ENCODE peak calls at places on chromosomes 4 and X, in four cellular contexts. D is neural progenitor cell; H is RWPE2; O is CD8-positive, alpha-beta T cell. G is an unnamed sample.

GRCh38 chr4:158818595-158818994 is 49.8 kb downstream of the FNIP2 start:
- DNase-seq in D (no peak), H (no peak), O (no peak), G (no peak)

GRCh38 chrX:108224727-108225455 is 133.3 kb downstream of the ATG4A start:
- DNase-seq in D (peak; percentile 72), H (no peak), O (no peak), G (peak; percentile 0)

GRCh38 chr4:176433983-176434382 is 114.2 kb downstream of the SPCS3 start:
- DNase-seq in D (no peak), H (no peak), O (no peak), G (no peak)

GRCh38 chr4:114180481-114180880 is 201.0 kb upstream of the ARSJ start:
- DNase-seq in D (peak; percentile 70), H (no peak), O (no peak), G (no peak)

GRCh38 chr4:5821665-5822358 is 71.1 kb downstream of the CRMP1 start:
- DNase-seq in D (peak; percentile 54), H (no peak), O (no peak), G (no peak)

GRCh38 chr4:41358626-41359025 is 101.9 kb downstream of the UCHL1 start:
- DNase-seq in D (no peak), H (no peak), O (no peak), G (no peak)

GRCh38 chrX:8366491-8366890 is 98.1 kb upstream of the VCX3B start:
- DNase-seq in D (no peak), H (no peak), O (no peak), G (no peak)

GRCh38 chrX:46251755-46252154 is 293.5 kb downstream of the ZNF674 start:
- DNase-seq in D (no peak), H (no peak), O (no peak), G (no peak)

GRCh38 chr4:38601244-38601915 is 62.6 kb upstream of the KLF3 start:
- DNase-seq in D (no peak), H (no peak), O (no peak), G (no peak)

GRCh38 chr4:113394730-113395530 is 345.5 kb downstream of the ANK2 start:
- DNase-seq in D (peak; percentile 85), H (no peak), O (peak; percentile 1), G (peak; percentile 48)

GRCh38 chr4:11468901-11469300 is 40.2 kb upstream of the HS3ST1 start:
- DNase-seq in D (no peak), H (no peak), O (no peak), G (no peak)

GRCh38 chrX:154436597-154437397 is at the start of gene GDI1:
- DNase-seq in D (peak; percentile 80), H (no peak), O (peak; percentile 24), G (peak; percentile 55)

GRCh38 chr4:107945809-107946208 is 14.5 kb downstream of the CYP2U1 start:
- DNase-seq in D (no peak), H (no peak), O (no peak), G (no peak)

GRCh38 chr4:176886135-176886534 is 93.4 kb upstream of the VEGFC start:
- DNase-seq in D (no peak), H (no peak), O (no peak), G (no peak)

GRCh38 chr4:108878781-108879180 is 115.9 kb upstream of the ETNPPL start:
- DNase-seq in D (no peak), H (no peak), O (no peak), G (no peak)

GRCh38 chr4:141132689-141133145 is 552 bp downstream of the RNF150 start:
- DNase-seq in D (peak; percentile 75), H (no peak), O (no peak), G (peak; percentile 48)

GRCh38 chr4:1239141-1239948 is 9.6 kb downstream of the CTBP1 start:
- DNase-seq in D (no peak), H (peak; percentile 57), O (no peak), G (no peak)

GRCh38 chrX:35150642-35151239 is 208.1 kb downstream of the FAM47B start:
- DNase-seq in D (no peak), H (no peak), O (no peak), G (no peak)

GRCh38 chrX:2492536-2493218 is 8.1 kb downstream of the DHRSX start:
- DNase-seq in D (no peak), H (peak; percentile 5), O (no peak), G (no peak)

GRCh38 chr4:174256277-174256713 is 27.2 kb downstream of the FBXO8 start:
- DNase-seq in D (no peak), H (no peak), O (no peak), G (no peak)

GRCh38 chr4:141395246-141395830 is 174.6 kb downstream of the ZNF330 start:
- DNase-seq in D (no peak), H (no peak), O (no peak), G (no peak)

GRCh38 chrX:6004529-6004928 is 224.1 kb downstream of the NLGN4X start:
- DNase-seq in D (no peak), H (no peak), O (no peak), G (no peak)

GRCh38 chrX:40663880-40664630 is 16.7 kb upstream of the CXorf38 start:
- DNase-seq in D (peak; percentile 56), H (no peak), O (no peak), G (no peak)

GRCh38 chrX:102516314-102516936 is at the start of gene TMSB15A:
- DNase-seq in D (peak; percentile 90), H (peak; percentile 47), O (no peak), G (peak; percentile 19)

DNA sequence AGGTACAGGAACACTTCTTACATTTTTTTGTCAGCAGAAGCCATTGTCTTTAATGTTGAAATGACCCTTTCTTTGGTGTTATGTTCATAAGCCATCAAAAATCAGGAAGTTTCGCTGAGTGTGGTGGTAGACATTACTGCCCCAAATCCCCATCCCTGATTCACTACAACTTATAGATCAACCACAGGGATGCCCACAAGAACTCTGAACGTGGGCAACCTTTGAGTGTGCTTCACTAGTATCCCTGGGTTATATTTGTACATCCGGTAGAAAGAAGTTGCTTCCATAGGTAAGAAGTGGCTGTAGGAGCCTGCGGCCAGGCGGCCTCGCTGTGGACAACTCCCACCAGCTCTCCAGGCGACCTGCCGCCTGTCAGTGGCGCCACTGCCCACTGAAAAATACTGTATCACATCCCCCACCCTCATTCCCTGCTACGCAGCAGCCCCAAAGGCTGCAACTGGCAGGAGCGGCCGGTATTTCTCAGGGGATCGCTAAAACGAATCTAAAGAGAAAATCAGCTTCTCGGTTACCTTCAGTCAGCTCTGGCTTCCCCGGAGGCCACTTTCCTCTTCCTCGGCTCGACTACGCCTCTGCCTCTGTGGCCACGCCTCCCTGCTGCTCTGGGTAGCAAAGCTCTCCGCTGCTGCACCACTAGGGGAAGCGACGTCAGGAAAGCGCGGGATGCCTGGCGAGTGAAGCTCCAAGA is 13.9 kb upstream of the ETDC start:
- DNase-seq in D (peak; percentile 81), H (no peak), O (peak; percentile 18), G (peak; percentile 10)
- H3K27ac ChIP-seq in D (no peak overlapping the region), H (no peak overlapping the region), O (peak overlapping the region; percentile 74), G (no peak overlapping the region)

GRCh38 chr4:122788935-122789334 is 37.7 kb upstream of the FGF2 start:
- DNase-seq in D (no peak), H (no peak), O (no peak), G (no peak)

GRCh38 chr4:122787940-122788339 is 38.7 kb upstream of the FGF2 start:
- DNase-seq in D (no peak), H (no peak), O (no peak), G (no peak)

GRCh38 chr4:122784261-122784660 is 42.4 kb upstream of the FGF2 start:
- DNase-seq in D (no peak), H (no peak), O (no peak), G (no peak)

GRCh38 chr4:122785099-122785498 is 41.5 kb upstream of the FGF2 start:
- DNase-seq in D (no peak), H (no peak), O (no peak), G (no peak)

GRCh38 chr4:122783301-122784215 is 43.1 kb upstream of the FGF2 start:
- DNase-seq in D (peak; percentile 77), H (peak; percentile 91), O (no peak), G (no peak)
- H3K27ac ChIP-seq in D (peak overlapping the region; percentile 44), H (peak overlapping the region; percentile 96), O (no peak overlapping the region), G (no peak overlapping the region)

GRCh38 chrX:18630956-18631355 is 41.0 kb downstream of the RS1 start:
- DNase-seq in D (no peak), H (no peak), O (no peak), G (no peak)
- H3K27ac ChIP-seq in D (no peak overlapping the region), H (no peak overlapping the region), O (no peak overlapping the region), G (no peak overlapping the region)

DNA sequence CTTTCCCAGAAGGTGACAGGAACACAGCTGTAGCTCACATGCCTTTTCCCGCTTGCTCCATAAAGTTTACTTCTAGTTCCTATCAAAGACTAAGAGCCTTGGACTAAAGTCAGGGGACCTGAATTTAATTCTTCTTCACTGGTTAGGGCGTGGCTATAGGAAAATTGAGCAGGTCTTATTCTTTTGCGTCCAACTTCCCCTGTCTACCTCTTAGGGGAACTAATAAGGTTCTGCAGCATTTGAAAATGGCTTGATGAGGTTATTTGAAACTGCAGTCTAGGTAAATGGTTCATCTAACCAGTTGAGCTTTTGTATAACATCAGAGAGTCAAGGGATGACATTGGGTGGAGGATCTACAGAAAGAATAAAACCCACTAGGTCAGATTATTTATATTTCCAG is 2.6 kb downstream of the ARHGAP10 start:
- DNase-seq in D (no peak), H (no peak), O (no peak), G (no peak)
- H3K27ac ChIP-seq in D (no peak overlapping the region), H (peak overlapping the region; percentile 83), O (no peak overlapping the region), G (no peak overlapping the region)

DNA sequence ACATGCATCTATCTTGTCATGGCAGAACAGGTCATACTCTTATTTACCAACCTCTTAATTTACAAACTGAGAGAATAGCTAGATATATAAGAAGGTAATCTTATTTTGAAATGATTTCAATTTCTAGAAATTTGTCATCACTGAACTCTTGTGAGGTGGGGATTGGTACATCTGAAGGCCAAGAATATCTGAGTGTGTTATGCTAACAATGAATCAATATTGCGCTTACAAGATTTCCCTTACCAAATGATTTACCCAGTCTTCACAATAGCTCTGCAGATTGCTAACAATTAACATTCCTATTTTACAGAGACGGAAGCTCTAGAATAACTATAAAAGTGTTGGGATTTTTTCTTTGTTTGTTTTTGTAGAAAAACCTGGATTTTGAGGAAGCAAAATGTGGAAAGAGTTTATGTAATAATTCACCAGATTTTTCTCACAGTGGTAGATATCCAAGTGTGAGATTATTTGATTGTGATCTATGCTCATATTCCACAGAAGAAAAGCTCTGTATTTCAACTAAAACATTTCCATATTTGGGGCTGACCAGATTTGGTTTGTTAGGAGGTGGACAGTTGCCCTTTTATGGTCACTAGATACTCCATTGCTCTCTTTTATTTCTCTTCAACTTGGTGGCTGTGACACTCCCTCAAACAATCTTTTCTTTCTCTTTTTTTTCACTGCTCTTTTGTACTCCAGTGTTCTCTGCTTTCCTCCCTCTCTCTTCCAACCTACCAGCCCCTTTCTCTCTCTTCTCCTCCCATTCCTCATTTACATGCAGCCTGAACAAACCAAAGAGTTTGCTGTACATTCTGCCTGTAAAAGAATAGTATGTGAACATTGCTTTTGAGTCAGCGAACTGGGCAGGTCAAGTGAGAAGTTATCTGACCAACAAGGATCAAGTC is 48.6 kb downstream of the RBPJ start:
- DNase-seq in D (no peak), H (no peak), O (no peak), G (no peak)
- H3K27ac ChIP-seq in D (peak overlapping the region; percentile 33), H (no peak overlapping the region), O (no peak overlapping the region), G (peak overlapping the region; percentile 67)